ENCODE peak calls at places on chromosomes 5 and 9, in five cellular contexts. G is MCF 10A, Q is heart left ventricle, L is uterus, N is NCI-H2081. S is an unnamed sample.

GRCh38 chr5:88674262-88675158 is 208.5 kb downstream of the MEF2C start:
- DNase-seq in N (peak), Q (peak), L (no peak), G (no peak), S (peak)

GRCh38 chr9:114681594-114682332 is at the start of gene TEX48:
- DNase-seq in N (peak), G (peak), L (peak), Q (no peak), S (no peak)

GRCh38 chr9:83219154-83219923 is 156.4 kb upstream of the RASEF start:
- DNase-seq in G (peak), L (peak), Q (peak), N (peak), S (no peak)

GRCh38 chr5:144209421-144209820 is 38.7 kb downstream of the KCTD16 start:
- DNase-seq in N (peak), G (no peak), L (no peak), Q (no peak), S (no peak)

GRCh38 chr9:134501266-134502181 is 140.1 kb upstream of the COL5A1 start:
- DNase-seq in L (no peak), G (no peak), Q (no peak), N (no peak), S (no peak)

GRCh38 chr9:76576344-76576743 is 117.4 kb downstream of the GCNT1 start:
- DNase-seq in Q (no peak), L (no peak), N (no peak), G (peak), S (no peak)

GRCh38 chr5:137071526-137071925 is 427.6 kb downstream of the SPOCK1 start:
- DNase-seq in Q (no peak), N (no peak), G (no peak), L (no peak), S (no peak)

GRCh38 chr9:81690251-81690851 is 1.0 kb upstream of the TLE1 start:
- DNase-seq in N (peak), L (peak), Q (no peak), G (peak), S (no peak)

GRCh38 chr5:146051678-146052077 is 53.7 kb downstream of the PLAC8L1 start:
- DNase-seq in Q (no peak), N (no peak), L (no peak), G (no peak), S (no peak)

GRCh38 chr5:24364711-24365110 is 280.1 kb downstream of the CDH10 start:
- DNase-seq in Q (no peak), L (no peak), N (peak), G (no peak), S (no peak)

GRCh38 chr9:19127881-19128719 is 808 bp upstream of the PLIN2 start:
- DNase-seq in N (no peak), Q (peak), G (no peak), L (peak), S (peak)

S was measured in activated gamma-delta T cell.